ENCODE peak calls at places on chromosomes 2 and 18, in six cellular contexts. Q is tibial artery, U is GM13976, C is heart left ventricle, V is AG04450, X is type B pancreatic cell. P is an unnamed sample.

GRCh38 chr2:219282375-219282774 is 3.2 kb downstream of the DNAJB2 start:
- DNase-seq in Q (no peak), U (no peak), C (no peak), V (no peak), X (no peak), P (no peak)

GRCh38 chr2:121690095-121690494 is 40.8 kb upstream of the CLASP1 start:
- DNase-seq in Q (no peak), U (no peak), C (no peak), V (no peak), X (no peak), P (no peak)

GRCh38 chr2:128371648-128372345 is 53.1 kb upstream of the HS6ST1 start:
- DNase-seq in Q (peak), U (no peak), C (no peak), V (no peak), X (no peak), P (no peak)

GRCh38 chr2:40317047-40317446 is 134.8 kb downstream of the SLC8A1 start:
- DNase-seq in Q (no peak), U (no peak), C (no peak), V (no peak), X (no peak), P (no peak)

GRCh38 chr2:186241874-186242273 is 244.2 kb upstream of the ZC3H15 start:
- DNase-seq in Q (no peak), U (no peak), C (no peak), V (no peak), X (no peak), P (no peak)

GRCh38 chr2:234355052-234355720 is 141.7 kb downstream of the ARL4C start:
- DNase-seq in Q (no peak), U (no peak), C (no peak), V (no peak), X (no peak), P (no peak)

GRCh38 chr2:57796527-57796926 is 250.1 kb upstream of the VRK2 start:
- DNase-seq in Q (no peak), U (no peak), C (no peak), V (no peak), X (no peak), P (no peak)

GRCh38 chr2:239832995-239833727 is 192.0 kb downstream of the NDUFA10 start:
- DNase-seq in Q (no peak), U (no peak), C (peak), V (no peak), X (peak), P (peak)

GRCh38 chr2:238973038-238973772 is 125.3 kb downstream of the TWIST2 start:
- DNase-seq in Q (no peak), U (no peak), C (no peak), V (no peak), X (no peak), P (no peak)

GRCh38 chr2:147214900-147215299 is 629.9 kb upstream of the ACVR2A start:
- DNase-seq in Q (no peak), U (no peak), C (no peak), V (no peak), X (no peak), P (no peak)

GRCh38 chr2:239991689-239992314 is 33.3 kb downstream of the NDUFA10 start:
- DNase-seq in Q (no peak), U (peak), C (no peak), V (peak), X (no peak), P (no peak)

GRCh38 chr2:187500585-187501359 is 52.7 kb upstream of the CALCRL start:
- DNase-seq in Q (no peak), U (no peak), C (no peak), V (peak), X (no peak), P (no peak)

GRCh38 chr2:39845460-39846146 is 66.5 kb upstream of the THUMPD2 start:
- DNase-seq in Q (no peak), U (no peak), C (no peak), V (no peak), X (no peak), P (no peak)

GRCh38 chr2:117755768-117756167 is 58.7 kb upstream of the DDX18 start:
- DNase-seq in Q (no peak), U (no peak), C (no peak), V (no peak), X (no peak), P (no peak)

GRCh38 chr2:33526132-33526531 is 49.7 kb downstream of the RASGRP3 start:
- DNase-seq in Q (no peak), U (peak), C (no peak), V (no peak), X (no peak), P (no peak)

GRCh38 chr2:191202881-191203397 is 42.3 kb upstream of the MYO1B start:
- DNase-seq in Q (no peak), U (no peak), C (peak), V (peak), X (no peak), P (no peak)

GRCh38 chr18:73893879-73894278 is 253.8 kb downstream of the FBXO15 start:
- DNase-seq in Q (no peak), U (no peak), C (no peak), V (no peak), X (no peak), P (no peak)

GRCh38 chr2:102677219-102678215 is 58.2 kb downstream of the SLC9A2 start:
- DNase-seq in Q (no peak), U (no peak), C (no peak), V (no peak), X (no peak), P (no peak)

GRCh38 chr2:64606495-64607363 is 47.0 kb downstream of the SERTAD2 start:
- DNase-seq in Q (peak), U (peak), C (peak), V (no peak), X (no peak), P (no peak)

GRCh38 chr2:45845058-45845457 is 193.6 kb downstream of the PRKCE start:
- DNase-seq in Q (no peak), U (no peak), C (no peak), V (no peak), X (no peak), P (no peak)

GRCh38 chr2:31049913-31050588 is 88.2 kb downstream of the GALNT14 start:
- DNase-seq in Q (no peak), U (no peak), C (no peak), V (no peak), X (no peak), P (no peak)

GRCh38 chr2:76415821-76416220 is 705.1 kb upstream of the GCFC2 start:
- DNase-seq in Q (no peak), U (peak), C (no peak), V (no peak), X (no peak), P (no peak)

GRCh38 chr18:74631242-74632087 is 33.8 kb downstream of the ZNF407 start:
- DNase-seq in Q (no peak), U (no peak), C (no peak), V (peak), X (no peak), P (no peak)

GRCh38 chr2:115290478-115290877 is 848.0 kb downstream of the DPP10 start:
- DNase-seq in Q (no peak), U (no peak), C (no peak), V (no peak), X (no peak), P (no peak)

GRCh38 chr2:153873062-153874048 is 1.6 kb downstream of the GALNT13 start:
- DNase-seq in Q (no peak), U (no peak), C (no peak), V (no peak), X (no peak), P (peak)

GRCh38 chr2:215870088-215870490 is 143.3 kb downstream of the MREG start:
- DNase-seq in Q (peak), U (no peak), C (no peak), V (no peak), X (no peak), P (no peak)

GRCh38 chr2:225326969-225327368 is 72.5 kb upstream of the NYAP2 start:
- DNase-seq in Q (no peak), U (no peak), C (no peak), V (no peak), X (no peak), P (no peak)

GRCh38 chr2:52597361-52597760 is 1170.2 kb upstream of the CHAC2 start:
- DNase-seq in Q (no peak), U (no peak), C (no peak), V (no peak), X (no peak), P (no peak)

GRCh38 chr2:180411631-180412030 is 404.5 kb upstream of the CWC22 start:
- DNase-seq in Q (no peak), U (no peak), C (no peak), V (no peak), X (no peak), P (no peak)

GRCh38 chr2:144183744-144184143 is 336.2 kb downstream of the ZEB2 start:
- DNase-seq in Q (no peak), U (peak), C (no peak), V (no peak), X (no peak), P (no peak)

GRCh38 chr2:70553584-70554337 is at the start of gene TGFA:
- DNase-seq in Q (peak), U (peak), C (peak), V (no peak), X (peak), P (peak)

GRCh38 chr2:230947908-230948365 is 22.9 kb upstream of the GPR55 start:
- DNase-seq in Q (no peak), U (peak), C (no peak), V (no peak), X (no peak), P (no peak)

GRCh38 chr2:47198985-47199451 is 43.9 kb upstream of the STPG4 start:
- DNase-seq in Q (no peak), U (no peak), C (no peak), V (peak), X (no peak), P (no peak)

GRCh38 chr18:63162271-63163014 is 157.1 kb downstream of the BCL2 start:
- DNase-seq in Q (no peak), U (peak), C (no peak), V (no peak), X (no peak), P (no peak)

GRCh38 chr2:2846379-2847130 is 515.5 kb upstream of the MYT1L start:
- DNase-seq in Q (peak), U (no peak), C (peak), V (no peak), X (no peak), P (no peak)

DNA sequence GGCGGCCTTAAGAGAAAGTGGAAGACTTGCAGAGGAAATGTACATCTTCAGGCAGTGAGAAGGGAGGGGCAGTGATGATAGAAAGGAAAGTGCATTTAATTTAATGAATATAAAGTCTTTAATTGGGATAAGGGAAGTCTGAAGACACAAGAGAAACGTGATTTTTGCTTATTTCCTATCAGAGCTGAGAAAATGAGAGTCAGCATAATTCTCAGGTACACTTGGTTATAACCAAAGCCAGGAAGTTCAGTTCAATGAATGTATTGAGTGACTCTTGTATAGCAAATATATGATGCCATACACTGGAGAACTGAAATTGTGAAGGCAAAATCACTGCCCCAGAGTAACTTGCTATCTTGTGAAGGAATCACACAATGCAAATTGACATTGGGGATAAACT is 256.3 kb downstream of the LRRTM1 start:
- DNase-seq in Q (no peak), U (no peak), C (no peak), V (no peak), X (no peak), P (no peak)
- TF ChIP-seq CTCF in Q (no peak), U (no peak), C (no peak), V (no peak), X (no peak), P (no peak)

GRCh38 chr18:5982332-5982731 is 87.0 kb upstream of the TMEM200C start:
- DNase-seq in Q (no peak), U (no peak), C (no peak), V (no peak), X (no peak), P (no peak)

GRCh38 chr18:5986257-5986909 is 91.1 kb upstream of the TMEM200C start:
- DNase-seq in Q (no peak), U (no peak), C (no peak), V (no peak), X (no peak), P (no peak)

GRCh38 chr18:5983479-5983878 is 88.2 kb upstream of the TMEM200C start:
- DNase-seq in Q (no peak), U (no peak), C (no peak), V (no peak), X (peak), P (no peak)

GRCh38 chr18:5987217-5987616 is 91.9 kb upstream of the TMEM200C start:
- DNase-seq in Q (no peak), U (no peak), C (no peak), V (no peak), X (peak), P (no peak)

GRCh38 chr18:5984245-5984644 is 88.9 kb upstream of the TMEM200C start:
- DNase-seq in Q (no peak), U (no peak), C (no peak), V (no peak), X (no peak), P (no peak)
- TF ChIP-seq CTCF in Q (no peak), U (no peak), C (no peak), V (no peak), X (no peak), P (no peak)

GRCh38 chr2:140242889-140243288 is 1462.7 kb upstream of the NXPH2 start:
- DNase-seq in Q (no peak), U (no peak), C (no peak), V (no peak), X (no peak), P (no peak)
- TF ChIP-seq CTCF in Q (no peak), U (no peak), C (no peak), V (peak), X (no peak), P (no peak)

GRCh38 chr2:165558832-165559231 is 89.3 kb downstream of the CSRNP3 start:
- DNase-seq in Q (no peak), U (no peak), C (no peak), V (no peak), X (no peak), P (no peak)
- TF ChIP-seq CTCF in Q (no peak), U (no peak), C (no peak), V (no peak), X (no peak), P (no peak)

DNA sequence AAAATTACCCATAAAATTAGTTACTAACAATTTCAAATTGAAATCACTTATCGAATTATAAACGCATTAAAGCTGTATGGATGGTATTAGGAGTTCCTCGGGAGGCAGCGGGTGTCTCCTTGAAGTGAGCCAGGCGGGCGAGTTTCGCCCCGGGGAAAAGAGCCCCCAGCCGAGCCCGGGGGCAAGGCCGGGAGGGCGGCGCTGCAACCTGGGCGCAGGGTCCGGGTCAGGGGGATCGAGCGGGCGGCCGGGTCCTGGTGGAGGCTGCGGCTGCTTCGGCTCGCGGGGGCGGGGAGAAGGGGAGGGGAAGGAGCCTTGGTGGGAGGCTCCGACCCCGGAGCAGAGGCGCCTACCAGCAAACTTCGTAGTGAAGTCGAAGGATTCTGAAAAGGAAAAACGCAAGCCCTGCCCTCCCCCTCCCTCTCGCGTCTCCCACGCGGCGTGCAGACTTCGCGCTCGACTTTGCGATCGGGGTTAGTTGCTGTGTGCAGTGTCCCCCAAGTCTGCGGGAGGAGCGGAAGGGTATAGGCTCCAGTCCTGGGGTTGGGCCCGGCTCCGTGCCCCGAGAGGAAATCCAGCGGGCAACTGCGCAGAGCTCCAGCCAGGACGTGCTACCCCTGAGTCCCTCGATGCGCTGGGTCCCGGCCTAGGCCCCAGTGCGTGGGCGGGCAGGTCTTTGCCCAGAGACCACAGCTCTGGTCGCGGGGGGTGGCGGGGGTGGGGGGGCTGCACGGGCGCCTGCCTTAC is 140.9 kb downstream of the MEIS1 start:
- DNase-seq in Q (no peak), U (peak), C (peak), V (no peak), X (peak), P (peak)
- TF ChIP-seq CTCF in Q (no peak), U (no peak), C (no peak), V (no peak), X (peak), P (peak)

GRCh38 chr2:74632939-74633312 is 15.2 kb downstream of the M1AP start:
- DNase-seq in Q (no peak), U (no peak), C (no peak), V (no peak), X (no peak), P (no peak)

GRCh38 chr2:74628538-74629105 is 19.5 kb downstream of the M1AP start:
- DNase-seq in Q (no peak), U (no peak), C (no peak), V (no peak), X (no peak), P (no peak)

GRCh38 chr2:74632209-74632938 is 15.8 kb downstream of the M1AP start:
- DNase-seq in Q (no peak), U (no peak), C (no peak), V (no peak), X (no peak), P (no peak)
- TF ChIP-seq CTCF in Q (no peak), U (no peak), C (no peak), V (no peak), X (no peak), P (no peak)

GRCh38 chr2:140246957-140247356 is 1466.8 kb upstream of the NXPH2 start:
- DNase-seq in Q (no peak), U (no peak), C (no peak), V (no peak), X (no peak), P (no peak)
- TF ChIP-seq CTCF in Q (no peak), U (no peak), C (no peak), V (no peak), X (no peak), P (no peak)

DNA sequence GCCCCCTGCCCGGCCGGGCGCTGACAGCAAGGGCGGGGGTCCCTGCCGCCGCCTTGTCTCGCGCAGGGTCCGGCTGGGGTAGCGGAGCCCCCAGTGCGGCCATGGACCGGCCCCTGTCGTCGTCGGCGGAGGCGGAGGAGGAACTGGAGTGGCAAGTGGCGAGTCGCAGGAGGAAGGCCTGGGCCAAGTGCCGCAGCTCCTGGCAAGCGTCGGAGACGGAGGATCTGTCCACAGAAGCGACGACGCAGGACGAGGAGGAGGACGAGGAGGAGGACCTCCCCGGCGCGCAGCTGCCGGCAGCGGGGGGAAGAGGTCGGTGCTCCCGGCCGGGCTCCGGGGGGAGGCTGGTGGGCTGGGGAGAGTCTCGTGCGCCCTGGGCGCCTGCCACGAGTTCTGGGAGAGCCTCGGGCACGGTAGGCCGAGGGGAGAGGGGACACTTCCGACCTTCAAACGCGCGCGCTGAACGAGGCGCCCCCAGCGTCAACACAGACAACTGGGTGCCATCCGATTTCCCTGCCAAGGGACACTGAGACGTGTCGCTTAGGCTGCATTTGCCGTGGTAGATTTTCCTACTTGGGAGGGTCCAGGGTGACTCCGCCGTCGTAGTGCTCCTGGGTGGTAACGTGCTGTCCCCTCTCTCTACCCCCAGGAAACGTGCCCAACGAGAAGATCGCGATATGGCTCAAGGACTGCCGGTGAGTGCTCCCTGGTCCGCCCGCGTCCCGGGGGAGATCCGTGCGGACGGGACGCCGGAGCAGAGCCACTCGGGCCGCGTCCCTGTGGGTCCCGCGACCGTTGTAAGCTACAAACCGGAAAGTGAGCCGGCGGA is 650 bp downstream of the ITPRID2 start:
- DNase-seq in Q (peak), U (peak), C (peak), V (no peak), X (peak), P (peak)
- TF ChIP-seq CTCF in Q (no peak), U (no peak), C (no peak), V (peak), X (peak), P (peak)

DNA sequence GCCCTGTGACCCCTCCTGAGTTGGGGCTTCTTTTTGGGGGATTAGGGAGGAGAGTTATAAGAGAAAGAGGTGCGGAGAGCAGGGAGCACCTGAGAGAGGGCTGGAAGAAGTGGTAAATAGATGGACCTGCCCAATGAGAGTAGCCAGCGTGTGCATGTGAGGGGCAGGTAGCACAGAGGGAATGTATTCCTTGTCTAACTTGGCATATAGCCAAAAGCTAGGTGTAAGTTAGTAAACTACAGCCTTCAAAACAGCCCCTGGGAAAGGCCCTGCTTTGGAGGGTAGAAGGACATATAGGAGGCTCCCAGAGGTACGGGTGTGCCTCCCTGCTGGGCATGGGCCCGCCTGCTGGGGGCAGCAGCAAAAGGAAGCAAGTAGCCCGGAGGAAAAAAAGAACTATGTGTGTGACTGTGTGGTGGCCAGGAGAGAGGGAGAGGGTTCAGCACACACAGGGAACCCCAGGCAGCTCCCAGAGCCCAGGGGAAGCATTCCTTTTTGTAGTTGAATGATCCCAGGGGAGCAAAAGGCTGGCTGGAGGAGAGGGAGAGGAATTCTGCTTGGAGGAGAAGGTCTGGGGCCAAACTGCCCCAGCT is 48.0 kb downstream of the TCF7L1 start:
- DNase-seq in Q (no peak), U (no peak), C (no peak), V (no peak), X (no peak), P (no peak)
- TF ChIP-seq CTCF in Q (peak), U (no peak), C (no peak), V (peak), X (peak), P (peak)

P was measured in progenitor cell of endocrine pancreas.